ENCODE peak calls at places on chromosomes 13 and 19, in eight cellular contexts. Y is H1, E is PC-3, L is HepG2, U is A549, B is GM23338, J is H9, H is GM23248. C is an unnamed sample.
A peak's percentile ranks its signal among the peaks of the same experiment; 100 is the strongest.

GRCh38 chr13:79483302-79483701 is 2.3 kb downstream of the NDFIP2 start:
- DNase-seq in J (no peak), U (no peak), L (no peak), Y (no peak), B (no peak), H (peak; percentile 75), E (peak; percentile 55), C (no peak)

GRCh38 chr19:39409886-39410619 is 2.4 kb upstream of the PLEKHG2 start:
- DNase-seq in L (peak; percentile 25), J (no peak), H (peak; percentile 81), Y (no peak), B (peak; percentile 62), E (no peak), U (no peak), C (peak; percentile 91)

GRCh38 chr19:29978139-29978538 is 36.1 kb downstream of the URI1 start:
- DNase-seq in H (peak; percentile 38), L (no peak), B (no peak), E (no peak), U (no peak), J (no peak), Y (no peak), C (no peak)

GRCh38 chr13:113849546-113849945 is 14.3 kb downstream of the GAS6 start:
- DNase-seq in J (no peak), L (no peak), Y (no peak), B (no peak), U (no peak), H (no peak), E (peak; percentile 75), C (no peak)

GRCh38 chr13:41588899-41589298 is 131.5 kb downstream of the RGCC start:
- DNase-seq in E (peak; percentile 86), B (peak; percentile 21), L (peak; percentile 50), H (peak; percentile 94), J (no peak), U (peak; percentile 35), Y (no peak), C (no peak)

GRCh38 chr13:39107484-39108040 is 69.3 kb downstream of the NHLRC3 start:
- DNase-seq in E (no peak), H (no peak), Y (no peak), J (no peak), B (no peak), U (no peak), L (no peak), C (no peak)

GRCh38 chr13:74767031-74767430 is 632.8 kb upstream of the KLF12 start:
- DNase-seq in Y (no peak), H (peak; percentile 74), B (no peak), J (no peak), L (no peak), U (no peak), E (peak; percentile 47), C (no peak)

GRCh38 chr13:98556417-98556816 is 20.5 kb downstream of the STK24 start:
- DNase-seq in J (no peak), L (no peak), H (no peak), E (no peak), B (no peak), Y (no peak), U (no peak), C (no peak)

GRCh38 chr19:3179739-3180293 is 1.2 kb downstream of the S1PR4 start:
- DNase-seq in H (no peak), Y (no peak), E (no peak), U (no peak), B (no peak), J (peak; percentile 23), L (no peak), C (no peak)

GRCh38 chr19:3178973-3179738 is 587 bp downstream of the S1PR4 start:
- DNase-seq in J (peak; percentile 47), H (no peak), U (no peak), B (no peak), Y (no peak), L (no peak), E (no peak), C (no peak)

GRCh38 chr19:3175761-3176714 is 2.5 kb upstream of the S1PR4 start:
- DNase-seq in U (no peak), L (no peak), J (no peak), E (peak; percentile 91), B (no peak), H (peak; percentile 89), Y (no peak), C (peak; percentile 48)

GRCh38 chr19:3178377-3178972 is at the start of gene S1PR4:
- DNase-seq in E (no peak), B (no peak), L (no peak), H (no peak), U (no peak), J (peak; percentile 24), Y (no peak), C (peak; percentile 3)

DNA sequence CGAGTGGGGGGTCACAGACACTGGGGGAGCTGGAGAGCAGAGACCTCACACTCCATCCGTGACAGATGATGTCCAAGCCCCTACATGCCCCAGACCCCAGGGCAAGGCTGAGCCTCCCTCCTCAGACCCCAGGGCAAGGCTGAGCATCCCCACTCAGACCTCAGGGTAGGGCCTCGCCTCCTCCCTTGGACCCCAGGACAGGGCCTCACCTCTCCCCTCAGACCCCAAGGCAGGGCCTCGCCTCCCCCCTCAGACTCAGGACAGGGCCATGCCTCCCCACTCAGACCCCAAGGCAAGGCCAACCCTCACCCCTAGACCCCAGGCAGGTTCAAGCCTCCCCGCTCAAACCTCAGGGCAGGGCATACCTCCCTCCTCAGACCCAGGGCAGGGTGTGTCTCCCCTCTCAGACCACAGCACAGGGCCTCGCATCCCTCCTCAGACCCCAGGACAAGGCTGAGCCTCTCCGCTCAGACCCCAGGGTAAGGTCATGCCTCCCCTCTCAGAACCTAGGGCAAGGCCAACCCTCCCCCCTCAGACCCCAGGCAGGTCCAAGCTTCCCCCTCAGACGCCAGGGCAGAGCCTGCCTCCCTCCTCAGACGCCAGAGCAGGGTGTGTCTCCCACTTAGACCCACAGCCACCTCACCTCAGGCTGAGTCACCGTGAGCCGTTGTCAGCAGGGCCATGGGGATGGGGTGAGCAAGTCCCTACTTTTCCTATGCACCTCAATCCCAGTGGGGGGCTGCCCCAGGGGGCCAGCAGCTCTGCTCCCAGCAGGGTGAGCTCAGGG is 1.7 kb upstream of the S1PR4 start:
- DNase-seq in B (no peak), U (peak; percentile 80), E (peak; percentile 86), L (no peak), Y (no peak), H (peak; percentile 91), J (peak; percentile 29), C (peak; percentile 57)
- H3K27ac ChIP-seq in B (no peak overlapping the region), U (peak overlapping the region; percentile 93), E (peak overlapping the region; percentile 98), L (no peak overlapping the region), Y (no peak overlapping the region), H (peak overlapping the region; percentile 48), J (no peak overlapping the region), C (peak overlapping the region; percentile 71)

DNA sequence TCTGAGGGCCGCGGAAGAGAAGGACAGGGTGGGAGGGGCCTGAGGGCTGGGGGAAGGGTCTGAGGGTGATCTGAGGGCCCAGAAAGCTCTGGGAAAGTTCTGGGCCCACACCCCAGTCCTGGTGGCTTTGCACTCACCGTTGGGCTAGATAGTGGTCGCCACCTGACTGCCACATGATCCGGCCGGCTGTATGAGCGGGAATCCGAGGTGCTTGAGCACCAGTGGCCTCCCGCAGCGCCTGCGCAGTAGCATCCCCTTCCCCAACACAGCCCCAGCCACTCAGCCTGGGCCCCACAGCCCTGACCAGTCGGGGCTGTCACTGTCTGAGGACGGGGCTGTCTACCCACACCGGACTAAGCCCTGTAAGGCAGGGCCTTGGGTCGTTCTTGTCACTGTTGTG is 15.0 kb downstream of the PRODH2 start:
- DNase-seq in J (peak; percentile 77), U (no peak), E (no peak), B (peak; percentile 86), H (no peak), Y (no peak), L (no peak), C (no peak)
- H3K4me2 ChIP-seq in J (peak overlapping the region; percentile 51), U (no peak overlapping the region), E (no peak overlapping the region), B (peak overlapping the region; percentile 86), H (no peak overlapping the region), Y (peak overlapping the region; percentile 89), L (peak overlapping the region; percentile 55), C (peak overlapping the region; percentile 51)

GRCh38 chr19:6480843-6481415 is 658 bp downstream of the DENND1C start:
- DNase-seq in L (no peak), Y (no peak), H (no peak), E (no peak), B (no peak), J (no peak), U (no peak), C (no peak)

GRCh38 chr19:6481541-6482342 is at the start of gene DENND1C:
- DNase-seq in Y (no peak), U (no peak), E (peak; percentile 35), H (peak; percentile 48), L (peak; percentile 47), B (peak; percentile 74), J (peak; percentile 61), C (peak; percentile 45)

GRCh38 chr19:6484251-6484650 is 2.7 kb upstream of the DENND1C start:
- DNase-seq in J (no peak), E (no peak), B (no peak), U (no peak), L (no peak), Y (no peak), H (no peak), C (no peak)

GRCh38 chr19:6483235-6483634 is 1.6 kb upstream of the DENND1C start:
- DNase-seq in Y (no peak), E (no peak), L (no peak), J (no peak), U (no peak), B (no peak), H (no peak), C (no peak)

GRCh38 chr19:6482343-6482686 is 728 bp upstream of the DENND1C start:
- DNase-seq in Y (no peak), J (no peak), E (no peak), H (no peak), U (no peak), B (no peak), L (no peak), C (no peak)
- H3K27ac ChIP-seq in Y (no peak overlapping the region), J (no peak overlapping the region), E (no peak overlapping the region), H (no peak overlapping the region), U (no peak overlapping the region), B (no peak overlapping the region), L (no peak overlapping the region), C (no peak overlapping the region)

GRCh38 chr13:95182570-95183285 is 118.5 kb downstream of the ABCC4 start:
- DNase-seq in E (no peak), H (no peak), L (no peak), Y (no peak), U (no peak), J (no peak), B (no peak), C (no peak)

GRCh38 chr13:95184317-95184716 is 116.9 kb downstream of the ABCC4 start:
- DNase-seq in L (no peak), E (no peak), U (no peak), Y (no peak), H (no peak), J (no peak), B (no peak), C (no peak)

GRCh38 chr13:95185311-95185710 is 115.9 kb downstream of the ABCC4 start:
- DNase-seq in L (no peak), B (no peak), J (no peak), H (no peak), U (no peak), E (peak; percentile 40), Y (no peak), C (no peak)

GRCh38 chr13:95180513-95181245 is 120.6 kb downstream of the ABCC4 start:
- DNase-seq in L (peak; percentile 86), J (no peak), H (no peak), E (no peak), U (no peak), B (no peak), Y (no peak), C (peak; percentile 40)

DNA sequence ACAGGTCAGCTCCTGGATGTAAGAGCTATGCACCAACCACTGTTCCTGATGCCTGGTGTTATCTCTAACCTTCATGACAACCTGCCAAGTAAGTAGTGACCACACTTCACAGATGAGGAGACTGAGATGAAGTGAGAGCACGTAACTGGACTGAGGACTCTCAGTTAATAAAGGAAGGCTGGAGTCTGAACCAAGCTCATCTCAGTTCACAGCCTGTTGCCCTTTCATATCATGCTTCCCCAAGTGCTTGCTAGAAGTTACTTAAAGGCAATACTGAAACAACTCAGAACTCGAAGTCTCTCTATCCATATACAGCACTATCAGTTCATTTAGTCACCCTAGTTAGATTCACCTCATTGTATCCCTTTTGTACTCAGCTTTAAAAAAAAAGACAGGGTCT is 119.7 kb downstream of the ABCC4 start:
- DNase-seq in B (no peak), U (no peak), J (no peak), L (no peak), E (no peak), Y (no peak), H (no peak), C (no peak)
- H3K4me2 ChIP-seq in B (no peak overlapping the region), U (peak overlapping the region; percentile 36), J (no peak overlapping the region), L (no peak overlapping the region), E (no peak overlapping the region), Y (no peak overlapping the region), H (no peak overlapping the region), C (no peak overlapping the region)